ENCODE peak calls at places on chromosome 20, in seven cellular contexts. Z is mesendoderm; D is CD8-positive, alpha-beta T cell; M is PC-3; R is SK-N-SH; G is iPS DF 6.9; Q is tibial artery. U is an unnamed sample.

GRCh38 chr20:21339499-21339898 is 36.4 kb downstream of the XRN2 start:
- DNase-seq in Z (no peak), D (no peak), M (no peak), R (no peak), G (no peak), Q (no peak), U (no peak)

GRCh38 chr20:48788486-48789072 is 39.2 kb downstream of the PREX1 start:
- DNase-seq in Z (no peak), D (no peak), M (no peak), R (no peak), G (no peak), Q (no peak), U (no peak)

GRCh38 chr20:42432931-42433330 is 756.8 kb downstream of the PTPRT start:
- DNase-seq in Z (peak; percentile 27), D (no peak), M (no peak), R (no peak), G (no peak), Q (no peak), U (peak; percentile 9)

GRCh38 chr20:29298759-29299613 is 1958.5 kb upstream of the DEFB115 start:
- DNase-seq in Z (peak; percentile 27), D (no peak), M (no peak), R (no peak), G (no peak), Q (no peak), U (no peak)

GRCh38 chr20:46994341-46994740 is 99.7 kb downstream of the EYA2 start:
- DNase-seq in Z (no peak), D (no peak), M (no peak), R (no peak), G (no peak), Q (no peak), U (peak; percentile 36)

GRCh38 chr20:53875452-53875851 is 194.9 kb downstream of the BCAS1 start:
- DNase-seq in Z (no peak), D (no peak), M (no peak), R (no peak), G (no peak), Q (no peak), U (no peak)

GRCh38 chr20:4961746-4962145 is 39.6 kb downstream of the SLC23A2 start:
- DNase-seq in Z (peak; percentile 72), D (peak; percentile 18), M (no peak), R (no peak), G (no peak), Q (no peak), U (no peak)

GRCh38 chr20:2692036-2692885 is at the start of gene EBF4:
- DNase-seq in Z (peak; percentile 29), D (peak; percentile 29), M (no peak), R (peak; percentile 99), G (no peak), Q (peak; percentile 75), U (peak; percentile 44)

GRCh38 chr20:19718880-19719279 is 39.2 kb upstream of the RIN2 start:
- DNase-seq in Z (peak; percentile 12), D (no peak), M (no peak), R (no peak), G (no peak), Q (no peak), U (no peak)

GRCh38 chr20:34579191-34579661 is 20.7 kb downstream of the MAP1LC3A start:
- DNase-seq in Z (no peak), D (no peak), M (peak; percentile 93), R (no peak), G (no peak), Q (peak; percentile 77), U (no peak)

GRCh38 chr20:44309763-44310663 is 989 bp downstream of the FITM2 start:
- DNase-seq in Z (peak; percentile 74), D (no peak), M (peak; percentile 70), R (no peak), G (no peak), Q (no peak), U (peak; percentile 28)

GRCh38 chr20:23606652-23607049 is 934 bp upstream of the CST9 start:
- DNase-seq in Z (peak; percentile 89), D (peak; percentile 58), M (peak; percentile 88), R (peak; percentile 81), G (peak; percentile 84), Q (peak; percentile 88), U (peak; percentile 71)

GRCh38 chr20:44646023-44646640 is 5.4 kb downstream of the ADA start:
- DNase-seq in Z (no peak), D (peak; percentile 27), M (no peak), R (no peak), G (no peak), Q (no peak), U (no peak)

GRCh38 chr20:45097485-45098095 is 3.3 kb downstream of the KCNS1 start:
- DNase-seq in Z (peak; percentile 45), D (peak; percentile 21), M (no peak), R (peak; percentile 67), G (no peak), Q (no peak), U (peak; percentile 48)

GRCh38 chr20:23399568-23400241 is 21.6 kb downstream of the NAPB start:
- DNase-seq in Z (peak; percentile 18), D (no peak), M (peak; percentile 15), R (no peak), G (no peak), Q (no peak), U (no peak)

GRCh38 chr20:14219801-14220461 is 117.5 kb downstream of the FLRT3 start:
- DNase-seq in Z (peak; percentile 94), D (no peak), M (peak; percentile 81), R (no peak), G (no peak), Q (no peak), U (no peak)

GRCh38 chr20:58839474-58839874 is 11.2 kb downstream of the GNAS-AS1 start:
- DNase-seq in Z (peak; percentile 69), D (peak; percentile 46), M (peak; percentile 71), R (peak; percentile 85), G (no peak), Q (peak; percentile 54), U (peak; percentile 33)

GRCh38 chr20:56698749-56699148 is 69.6 kb downstream of the TFAP2C start:
- DNase-seq in Z (no peak), D (no peak), M (no peak), R (no peak), G (no peak), Q (no peak), U (no peak)

GRCh38 chr20:11195899-11196558 is 522.2 kb upstream of the JAG1 start:
- DNase-seq in Z (no peak), D (no peak), M (peak; percentile 55), R (no peak), G (no peak), Q (no peak), U (no peak)

GRCh38 chr20:46767127-46767761 is 57.8 kb downstream of the SLC2A10 start:
- DNase-seq in Z (peak; percentile 67), D (no peak), M (peak; percentile 81), R (peak; percentile 43), G (no peak), Q (no peak), U (peak; percentile 19)

GRCh38 chr20:50992733-50993457 is 30.0 kb downstream of the KCNG1 start:
- DNase-seq in Z (peak; percentile 99), D (peak; percentile 22), M (peak; percentile 98), R (peak; percentile 83), G (peak; percentile 95), Q (no peak), U (peak; percentile 20)

GRCh38 chr20:35663516-35663812 is 1.2 kb downstream of the CPNE1 start:
- DNase-seq in Z (no peak), D (peak; percentile 63), M (peak; percentile 47), R (no peak), G (no peak), Q (no peak), U (no peak)
- H3K4me1 ChIP-seq in Z (no peaks in the 10 kb centered on the region), D (peaks cover 39% of the 10 kb centered on the region), M (peaks cover 33% of the 10 kb centered on the region), R (peaks cover 10% of the 10 kb centered on the region), G (no peaks in the 10 kb centered on the region), Q (peaks cover 23% of the 10 kb centered on the region), U (peaks cover 43% of the 10 kb centered on the region)

GRCh38 chr20:17643531-17644188 is 38.4 kb downstream of the RRBP1 start:
- DNase-seq in Z (no peak), D (no peak), M (no peak), R (no peak), G (no peak), Q (no peak), U (no peak)

GRCh38 chr20:17641993-17642392 is 40.0 kb downstream of the RRBP1 start:
- DNase-seq in Z (no peak), D (no peak), M (no peak), R (no peak), G (no peak), Q (no peak), U (no peak)

GRCh38 chr20:17640875-17641378 is 41.1 kb downstream of the RRBP1 start:
- DNase-seq in Z (no peak), D (no peak), M (no peak), R (no peak), G (no peak), Q (no peak), U (no peak)

GRCh38 chr20:17641520-17641964 is 40.5 kb downstream of the RRBP1 start:
- DNase-seq in Z (no peak), D (no peak), M (no peak), R (no peak), G (no peak), Q (no peak), U (no peak)

GRCh38 chr20:17642404-17643269 is 39.4 kb downstream of the RRBP1 start:
- DNase-seq in Z (no peak), D (no peak), M (no peak), R (no peak), G (no peak), Q (no peak), U (no peak)
- H3K4me1 ChIP-seq in Z (no peaks in the 10 kb centered on the region), D (no peaks in the 10 kb centered on the region), M (no peaks in the 10 kb centered on the region), R (peaks cover 28% of the 10 kb centered on the region), G (peaks cover 1% of the 10 kb centered on the region), Q (peaks cover 44% of the 10 kb centered on the region), U (peaks cover 85% of the 10 kb centered on the region)

GRCh38 chr20:25054133-25054820 is 3.7 kb downstream of the ACSS1 start:
- DNase-seq in Z (no peak), D (no peak), M (no peak), R (no peak), G (no peak), Q (peak; percentile 51), U (no peak)

GRCh38 chr20:25053207-25054132 is 4.5 kb downstream of the ACSS1 start:
- DNase-seq in Z (no peak), D (no peak), M (no peak), R (no peak), G (no peak), Q (peak; percentile 85), U (peak; percentile 37)

GRCh38 chr20:25055711-25056492 is 2.0 kb downstream of the ACSS1 start:
- DNase-seq in Z (no peak), D (no peak), M (peak; percentile 32), R (no peak), G (no peak), Q (peak; percentile 57), U (peak; percentile 22)

GRCh38 chr20:25056601-25057233 is 1.2 kb downstream of the ACSS1 start:
- DNase-seq in Z (no peak), D (no peak), M (no peak), R (no peak), G (no peak), Q (no peak), U (no peak)

GRCh38 chr20:25054995-25055629 is 2.8 kb downstream of the ACSS1 start:
- DNase-seq in Z (no peak), D (no peak), M (peak; percentile 53), R (no peak), G (no peak), Q (peak; percentile 51), U (no peak)
- H3K4me1 ChIP-seq in Z (no peaks in the 10 kb centered on the region), D (peaks cover 56% of the 10 kb centered on the region), M (peaks cover 21% of the 10 kb centered on the region), R (peaks cover 15% of the 10 kb centered on the region), G (peaks cover 3% of the 10 kb centered on the region), Q (peaks cover 85% of the 10 kb centered on the region), U (peaks cover 86% of the 10 kb centered on the region)

DNA sequence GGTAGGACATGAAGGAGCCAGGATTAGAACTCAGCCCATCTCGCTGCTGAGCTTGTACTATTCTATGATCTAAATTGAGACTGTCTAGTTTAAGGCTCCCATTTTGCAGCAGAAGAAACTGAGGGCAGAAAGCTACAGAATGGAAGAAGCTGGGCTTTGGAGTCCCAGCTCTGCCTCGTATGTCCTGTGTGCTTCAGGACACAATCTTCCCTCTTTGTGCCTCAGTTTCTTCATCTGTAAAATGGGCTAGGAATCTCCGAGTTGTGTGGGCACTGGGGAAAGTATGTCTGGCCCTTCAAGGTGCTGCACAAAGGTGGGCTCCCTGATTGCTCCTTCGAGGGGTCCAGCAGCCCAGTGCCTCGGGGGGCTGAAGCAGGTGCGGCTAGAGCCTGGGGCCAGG is 20.7 kb downstream of the NOL4L start:
- DNase-seq in Z (no peak), D (no peak), M (no peak), R (no peak), G (no peak), Q (no peak), U (no peak)
- H3K4me1 ChIP-seq in Z (no peaks in the 10 kb centered on the region), D (peaks cover 71% of the 10 kb centered on the region), M (no peaks in the 10 kb centered on the region), R (peaks cover 32% of the 10 kb centered on the region), G (no peaks in the 10 kb centered on the region), Q (peaks cover 5% of the 10 kb centered on the region), U (no peaks in the 10 kb centered on the region)